ENCODE peak calls at places on chromosomes 1 and 21, in five cellular contexts. One of them, this sample, is unnamed.

GRCh38 chr1:66464802-66465201 is 69.2 kb upstream of the SGIP1 start:
- DNase-seq in brain microvascular endothelial cell: peak; percentile 99
- DNase-seq in tibial artery: no peak
- DNase-seq in CD8-positive, alpha-beta T cell: no peak
- DNase-seq in A673: no peak
- DNase-seq in this sample: no peak

GRCh38 chr21:38669186-38669585 is 136.5 kb upstream of the ETS2 start:
- DNase-seq in brain microvascular endothelial cell: peak; percentile 8
- DNase-seq in tibial artery: no peak
- DNase-seq in CD8-positive, alpha-beta T cell: no peak
- DNase-seq in A673: peak; percentile 46
- DNase-seq in this sample: no peak

GRCh38 chr1:80540605-80541004 is 1260.1 kb upstream of the ADGRL2 start:
- DNase-seq in brain microvascular endothelial cell: no peak
- DNase-seq in tibial artery: no peak
- DNase-seq in CD8-positive, alpha-beta T cell: no peak
- DNase-seq in A673: no peak
- DNase-seq in this sample: no peak

GRCh38 chr1:214670098-214670497 is 67.1 kb downstream of the CENPF start:
- DNase-seq in brain microvascular endothelial cell: peak; percentile 91
- DNase-seq in tibial artery: no peak
- DNase-seq in CD8-positive, alpha-beta T cell: no peak
- DNase-seq in A673: peak; percentile 4
- DNase-seq in this sample: no peak

GRCh38 chr1:58476179-58476578 is 70.3 kb downstream of the OMA1 start:
- DNase-seq in brain microvascular endothelial cell: no peak
- DNase-seq in tibial artery: no peak
- DNase-seq in CD8-positive, alpha-beta T cell: no peak
- DNase-seq in A673: no peak
- DNase-seq in this sample: no peak

GRCh38 chr1:112501810-112502641 is 6.7 kb upstream of the WNT2B start:
- DNase-seq in brain microvascular endothelial cell: peak; percentile 53
- DNase-seq in tibial artery: peak; percentile 78
- DNase-seq in CD8-positive, alpha-beta T cell: peak; percentile 54
- DNase-seq in A673: peak; percentile 78
- DNase-seq in this sample: peak; percentile 31

GRCh38 chr21:42202321-42202720 is 16.6 kb upstream of the ABCG1 start:
- DNase-seq in brain microvascular endothelial cell: no peak
- DNase-seq in tibial artery: no peak
- DNase-seq in CD8-positive, alpha-beta T cell: no peak
- DNase-seq in A673: no peak
- DNase-seq in this sample: no peak

GRCh38 chr1:174114788-174115448 is 44.4 kb upstream of the RABGAP1L start:
- DNase-seq in brain microvascular endothelial cell: peak; percentile 50
- DNase-seq in tibial artery: no peak
- DNase-seq in CD8-positive, alpha-beta T cell: no peak
- DNase-seq in A673: peak; percentile 64
- DNase-seq in this sample: no peak

GRCh38 chr21:35145626-35146236 is 96.6 kb upstream of the RUNX1 start:
- DNase-seq in brain microvascular endothelial cell: no peak
- DNase-seq in tibial artery: no peak
- DNase-seq in CD8-positive, alpha-beta T cell: no peak
- DNase-seq in A673: no peak
- DNase-seq in this sample: no peak

DNA sequence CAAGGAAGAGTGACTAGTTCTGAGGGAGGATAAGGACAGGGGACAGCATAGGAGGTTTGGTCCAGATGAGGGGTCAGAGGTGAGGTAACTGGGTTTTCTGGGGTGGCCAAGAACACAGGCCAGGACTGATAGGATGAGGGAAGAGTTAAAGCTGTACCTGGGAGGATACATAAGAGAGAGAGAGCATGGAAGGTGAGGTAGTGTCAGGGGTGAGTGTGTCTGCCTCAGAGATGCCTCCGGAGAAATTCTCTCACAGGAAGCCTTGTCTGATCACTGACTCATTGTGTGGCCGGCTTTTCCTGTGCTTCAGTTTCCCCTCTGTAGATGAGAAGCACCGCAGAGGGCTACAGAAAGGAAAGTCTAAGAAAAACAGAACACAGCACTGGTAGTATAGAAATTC is 40.2 kb downstream of the FASLG start:
- DNase-seq in brain microvascular endothelial cell: peak; percentile 86
- DNase-seq in tibial artery: no peak
- DNase-seq in CD8-positive, alpha-beta T cell: peak; percentile 78
- DNase-seq in A673: no peak
- DNase-seq in this sample: peak; percentile 57
- H3K27ac ChIP-seq in brain microvascular endothelial cell: peak overlapping the region; percentile 44
- H3K27ac ChIP-seq in tibial artery: no peak overlapping the region
- H3K27ac ChIP-seq in CD8-positive, alpha-beta T cell: peak overlapping the region; percentile 6
- H3K27ac ChIP-seq in A673: no peak overlapping the region
- H3K27ac ChIP-seq in this sample: peak overlapping the region; percentile 24

DNA sequence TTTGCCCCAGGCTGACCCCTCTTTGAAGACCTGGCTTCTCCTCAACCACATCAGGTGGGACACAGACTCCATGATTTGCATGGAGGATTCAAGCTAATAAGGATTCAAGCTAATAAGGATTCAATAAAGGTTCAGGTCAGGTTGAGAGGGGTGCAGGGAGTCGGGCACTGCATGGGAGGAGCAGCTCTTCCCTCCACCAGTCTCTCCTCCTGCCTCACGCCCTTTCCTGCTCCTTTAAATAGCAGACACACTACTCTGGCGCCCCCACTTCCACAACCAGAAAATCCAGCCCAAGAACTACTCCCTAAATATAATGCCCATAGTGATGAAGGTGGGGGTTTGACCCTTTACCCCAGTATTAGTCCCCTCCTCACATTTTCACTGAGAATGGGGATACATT is 7.1 kb downstream of the MEX3A start:
- DNase-seq in brain microvascular endothelial cell: no peak
- DNase-seq in tibial artery: no peak
- DNase-seq in CD8-positive, alpha-beta T cell: no peak
- DNase-seq in A673: no peak
- DNase-seq in this sample: no peak
- H3K36me3 ChIP-seq in brain microvascular endothelial cell: peaks cover 12% of the 10 kb centered on the region
- H3K36me3 ChIP-seq in tibial artery: no peaks in the 10 kb centered on the region
- H3K36me3 ChIP-seq in CD8-positive, alpha-beta T cell: no peaks in the 10 kb centered on the region
- H3K36me3 ChIP-seq in A673: peaks cover 27% of the 10 kb centered on the region
- H3K36me3 ChIP-seq in this sample: no peaks in the 10 kb centered on the region

GRCh38 chr1:3713840-3714239 is 38.4 kb upstream of the CCDC27 start:
- DNase-seq in brain microvascular endothelial cell: no peak
- DNase-seq in tibial artery: no peak
- DNase-seq in CD8-positive, alpha-beta T cell: no peak
- DNase-seq in A673: no peak
- DNase-seq in this sample: no peak

GRCh38 chr1:3712573-3713535 is 39.4 kb upstream of the CCDC27 start:
- DNase-seq in brain microvascular endothelial cell: no peak
- DNase-seq in tibial artery: no peak
- DNase-seq in CD8-positive, alpha-beta T cell: no peak
- DNase-seq in A673: no peak
- DNase-seq in this sample: no peak

GRCh38 chr1:3711381-3711779 is 40.9 kb upstream of the CCDC27 start:
- DNase-seq in brain microvascular endothelial cell: no peak
- DNase-seq in tibial artery: no peak
- DNase-seq in CD8-positive, alpha-beta T cell: no peak
- DNase-seq in A673: no peak
- DNase-seq in this sample: no peak

GRCh38 chr1:3710251-3710650 is 42.0 kb upstream of the CCDC27 start:
- DNase-seq in brain microvascular endothelial cell: no peak
- DNase-seq in tibial artery: no peak
- DNase-seq in CD8-positive, alpha-beta T cell: no peak
- DNase-seq in A673: no peak
- DNase-seq in this sample: no peak

GRCh38 chr1:3711780-3712451 is 40.3 kb upstream of the CCDC27 start:
- DNase-seq in brain microvascular endothelial cell: no peak
- DNase-seq in tibial artery: no peak
- DNase-seq in CD8-positive, alpha-beta T cell: no peak
- DNase-seq in A673: no peak
- DNase-seq in this sample: no peak
- H3K27ac ChIP-seq in brain microvascular endothelial cell: no peak overlapping the region
- H3K27ac ChIP-seq in tibial artery: no peak overlapping the region
- H3K27ac ChIP-seq in CD8-positive, alpha-beta T cell: no peak overlapping the region
- H3K27ac ChIP-seq in A673: no peak overlapping the region
- H3K27ac ChIP-seq in this sample: no peak overlapping the region

DNA sequence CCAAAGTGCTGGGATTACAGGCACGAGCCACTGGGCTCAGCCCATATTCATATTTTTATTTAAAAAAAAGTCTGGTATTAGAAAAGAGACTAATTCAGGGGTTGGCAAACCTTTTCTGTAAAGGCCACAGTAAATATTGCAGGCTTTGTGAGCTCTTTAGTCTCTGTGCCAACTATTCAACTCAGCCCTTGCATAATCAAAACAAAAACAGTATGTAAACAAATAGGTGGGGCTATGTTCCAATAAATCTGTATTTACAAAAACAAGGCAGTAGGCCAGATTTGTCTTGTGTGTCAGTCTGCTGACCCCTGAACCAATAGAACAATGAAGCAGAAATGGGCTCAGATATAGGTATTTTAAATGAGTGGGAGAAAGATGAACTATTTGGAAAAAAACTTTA is 49.3 kb downstream of the CDC42BPA start:
- DNase-seq in brain microvascular endothelial cell: no peak
- DNase-seq in tibial artery: no peak
- DNase-seq in CD8-positive, alpha-beta T cell: no peak
- DNase-seq in A673: no peak
- DNase-seq in this sample: no peak
- H3K36me3 ChIP-seq in brain microvascular endothelial cell: no peaks in the 10 kb centered on the region
- H3K36me3 ChIP-seq in tibial artery: no peaks in the 10 kb centered on the region
- H3K36me3 ChIP-seq in CD8-positive, alpha-beta T cell: no peaks in the 10 kb centered on the region
- H3K36me3 ChIP-seq in A673: no peaks in the 10 kb centered on the region
- H3K36me3 ChIP-seq in this sample: no peaks in the 10 kb centered on the region

GRCh38 chr1:166089804-166090203 is 77.0 kb downstream of the FAM78B start:
- DNase-seq in brain microvascular endothelial cell: no peak
- DNase-seq in tibial artery: no peak
- DNase-seq in CD8-positive, alpha-beta T cell: no peak
- DNase-seq in A673: peak; percentile 38
- DNase-seq in this sample: no peak
- H3K27ac ChIP-seq in brain microvascular endothelial cell: no peak overlapping the region
- H3K27ac ChIP-seq in tibial artery: no peak overlapping the region
- H3K27ac ChIP-seq in CD8-positive, alpha-beta T cell: no peak overlapping the region
- H3K27ac ChIP-seq in A673: no peak overlapping the region
- H3K27ac ChIP-seq in this sample: no peak overlapping the region

DNA sequence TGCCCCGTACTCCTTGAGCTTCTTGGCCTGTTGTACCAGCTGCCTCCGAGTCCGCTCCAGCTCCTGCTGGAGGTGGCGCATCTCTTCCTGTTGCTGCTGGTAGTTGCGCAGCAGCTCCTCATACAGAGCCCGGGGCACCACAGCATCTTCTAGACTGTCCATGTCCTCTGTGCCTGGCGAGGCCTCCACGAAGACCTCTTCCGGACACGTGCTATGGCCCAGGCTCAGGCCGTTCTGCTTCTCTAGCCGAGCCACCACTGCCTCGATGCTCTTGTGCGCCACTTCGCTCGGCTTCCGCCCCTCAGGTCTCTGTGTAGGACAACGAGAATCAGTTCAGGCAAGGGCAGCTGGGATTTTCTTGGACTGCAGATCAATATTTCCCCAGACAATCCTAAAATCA is 17.7 kb downstream of the BEND5 start:
- DNase-seq in brain microvascular endothelial cell: no peak
- DNase-seq in tibial artery: no peak
- DNase-seq in CD8-positive, alpha-beta T cell: no peak
- DNase-seq in A673: no peak
- DNase-seq in this sample: no peak
- H3K36me3 ChIP-seq in brain microvascular endothelial cell: no peaks in the 10 kb centered on the region
- H3K36me3 ChIP-seq in tibial artery: peaks cover 31% of the 10 kb centered on the region
- H3K36me3 ChIP-seq in CD8-positive, alpha-beta T cell: peaks cover 27% of the 10 kb centered on the region
- H3K36me3 ChIP-seq in A673: peaks cover 5% of the 10 kb centered on the region
- H3K36me3 ChIP-seq in this sample: no peaks in the 10 kb centered on the region

GRCh38 chr1:116261227-116261626 is 111.8 kb upstream of the ATP1A1 start:
- DNase-seq in brain microvascular endothelial cell: no peak
- DNase-seq in tibial artery: no peak
- DNase-seq in CD8-positive, alpha-beta T cell: no peak
- DNase-seq in A673: no peak
- DNase-seq in this sample: no peak

GRCh38 chr1:116260096-116260495 is 112.9 kb upstream of the ATP1A1 start:
- DNase-seq in brain microvascular endothelial cell: no peak
- DNase-seq in tibial artery: no peak
- DNase-seq in CD8-positive, alpha-beta T cell: no peak
- DNase-seq in A673: no peak
- DNase-seq in this sample: no peak

GRCh38 chr1:116258668-116259419 is 114.2 kb upstream of the ATP1A1 start:
- DNase-seq in brain microvascular endothelial cell: no peak
- DNase-seq in tibial artery: no peak
- DNase-seq in CD8-positive, alpha-beta T cell: no peak
- DNase-seq in A673: no peak
- DNase-seq in this sample: no peak

GRCh38 chr1:116259665-116260064 is 113.4 kb upstream of the ATP1A1 start:
- DNase-seq in brain microvascular endothelial cell: no peak
- DNase-seq in tibial artery: no peak
- DNase-seq in CD8-positive, alpha-beta T cell: no peak
- DNase-seq in A673: no peak
- DNase-seq in this sample: no peak

GRCh38 chr1:116260621-116261020 is 112.4 kb upstream of the ATP1A1 start:
- DNase-seq in brain microvascular endothelial cell: no peak
- DNase-seq in tibial artery: no peak
- DNase-seq in CD8-positive, alpha-beta T cell: no peak
- DNase-seq in A673: no peak
- DNase-seq in this sample: no peak
- H3K27ac ChIP-seq in brain microvascular endothelial cell: no peak overlapping the region
- H3K27ac ChIP-seq in tibial artery: no peak overlapping the region
- H3K27ac ChIP-seq in CD8-positive, alpha-beta T cell: no peak overlapping the region
- H3K27ac ChIP-seq in A673: no peak overlapping the region
- H3K27ac ChIP-seq in this sample: no peak overlapping the region

GRCh38 chr1:53819387-53819786 is 18.7 kb downstream of the NDC1 start:
- DNase-seq in brain microvascular endothelial cell: no peak
- DNase-seq in tibial artery: no peak
- DNase-seq in CD8-positive, alpha-beta T cell: no peak
- DNase-seq in A673: no peak
- DNase-seq in this sample: no peak
- H3K36me3 ChIP-seq in brain microvascular endothelial cell: no peaks in the 10 kb centered on the region
- H3K36me3 ChIP-seq in tibial artery: peaks cover 18% of the 10 kb centered on the region
- H3K36me3 ChIP-seq in CD8-positive, alpha-beta T cell: peaks cover 10% of the 10 kb centered on the region
- H3K36me3 ChIP-seq in A673: peaks cover 16% of the 10 kb centered on the region
- H3K36me3 ChIP-seq in this sample: peaks cover under 1% of the 10 kb centered on the region

GRCh38 chr1:39732730-39733129 is 6.0 kb upstream of the PPIE start:
- DNase-seq in brain microvascular endothelial cell: no peak
- DNase-seq in tibial artery: no peak
- DNase-seq in CD8-positive, alpha-beta T cell: no peak
- DNase-seq in A673: no peak
- DNase-seq in this sample: no peak
- H3K27ac ChIP-seq in brain microvascular endothelial cell: no peak overlapping the region
- H3K27ac ChIP-seq in tibial artery: no peak overlapping the region
- H3K27ac ChIP-seq in CD8-positive, alpha-beta T cell: no peak overlapping the region
- H3K27ac ChIP-seq in A673: no peak overlapping the region
- H3K27ac ChIP-seq in this sample: no peak overlapping the region

This sample was measured in CD8-positive, alpha-beta memory T cell.